ENCODE peak calls at places on chromosomes 16 and 17, in six cellular contexts. P, V, W, E, T and C are unnamed samples.

GRCh38 chr16:73204359-73205152 is 156.6 kb upstream of the ZFHX3 start:
- DNase-seq in P (no peak), V (no peak), W (no peak), E (no peak), T (no peak), C (no peak)

GRCh38 chr16:5508371-5508770 is 410.8 kb upstream of the EEF2KMT start:
- DNase-seq in P (no peak), V (no peak), W (peak; percentile 14), E (no peak), T (no peak), C (no peak)

GRCh38 chr16:53561101-53561888 is 58.3 kb upstream of the AKTIP start:
- DNase-seq in P (no peak), V (no peak), W (no peak), E (no peak), T (no peak), C (no peak)

GRCh38 chr17:72751746-72752145 is 340.7 kb downstream of the SLC39A11 start:
- DNase-seq in P (no peak), V (no peak), W (no peak), E (no peak), T (no peak), C (no peak)

GRCh38 chr17:37450090-37450489 is 39.6 kb upstream of the DUSP14 start:
- DNase-seq in P (no peak), V (no peak), W (no peak), E (no peak), T (no peak), C (peak; percentile 18)

GRCh38 chr17:73986641-73987177 is 216.8 kb upstream of the RPL38 start:
- DNase-seq in P (no peak), V (no peak), W (no peak), E (no peak), T (no peak), C (no peak)

GRCh38 chr16:59060212-59060611 is 326.1 kb upstream of the GOT2 start:
- DNase-seq in P (no peak), V (no peak), W (no peak), E (no peak), T (no peak), C (peak; percentile 84)

GRCh38 chr17:1939979-1940809 is 84.9 kb downstream of the RTN4RL1 start:
- DNase-seq in P (no peak), V (peak; percentile 64), W (no peak), E (no peak), T (no peak), C (no peak)

GRCh38 chr17:49580055-49580721 is 4.5 kb downstream of the NXPH3 start:
- DNase-seq in P (no peak), V (peak; percentile 15), W (no peak), E (no peak), T (no peak), C (no peak)

GRCh38 chr16:48619547-48619946 is 9.6 kb upstream of the N4BP1 start:
- DNase-seq in P (no peak), V (no peak), W (no peak), E (no peak), T (no peak), C (no peak)

GRCh38 chr16:76535-77272 is 1.3 kb upstream of the MPG start:
- DNase-seq in P (peak; percentile 48), V (no peak), W (peak; percentile 87), E (no peak), T (peak; percentile 66), C (peak; percentile 95)
- TF ChIP-seq SMC3 in P (no peak), V (no peak), W (no peak), E (no peak), T (no peak), C (no peak)

DNA sequence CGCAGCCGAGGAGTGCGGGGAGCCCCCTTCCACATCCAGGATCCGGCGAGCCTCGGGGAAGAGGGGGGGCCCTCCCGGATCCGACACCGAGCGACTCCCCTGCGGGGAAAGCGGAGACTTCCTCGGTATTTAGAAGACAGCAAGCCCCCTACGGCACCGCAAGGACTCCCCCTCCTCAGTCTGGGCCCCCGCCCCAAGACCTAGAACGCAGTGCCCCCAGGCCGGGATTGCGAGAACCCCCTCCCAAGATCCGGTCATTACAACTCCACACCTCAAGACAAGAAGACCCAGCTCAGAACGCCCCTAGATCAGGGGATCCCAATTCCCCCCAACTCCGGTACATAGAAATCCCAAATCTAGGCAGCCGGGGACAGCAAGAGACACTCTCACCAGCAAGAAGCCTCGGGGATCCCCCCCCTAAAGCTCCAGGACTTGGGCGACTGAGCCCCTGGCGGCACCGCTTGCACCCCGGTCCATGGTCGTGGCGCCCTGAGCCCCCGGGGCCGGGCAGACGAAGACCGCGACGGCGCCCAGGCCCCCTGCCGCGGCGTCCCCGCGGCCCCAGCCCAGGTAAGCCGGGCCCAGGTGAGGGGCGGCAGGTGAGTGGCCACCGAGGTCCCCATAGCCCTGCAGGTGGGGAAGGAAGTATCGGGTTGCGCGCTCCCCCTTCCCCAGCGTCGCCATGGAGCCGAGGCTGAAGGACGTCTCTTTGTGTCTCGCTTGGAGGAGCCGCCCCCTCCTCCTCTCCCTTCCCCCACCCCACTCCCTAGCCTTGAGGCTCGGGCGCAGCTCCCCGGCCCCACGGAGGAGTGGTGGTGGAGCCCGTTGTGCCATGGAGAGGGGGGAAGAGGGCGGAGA is 635 bp downstream of the SBK1 start:
- DNase-seq in P (no peak), V (peak; percentile 74), W (no peak), E (no peak), T (no peak), C (no peak)
- H3K27ac ChIP-seq in P (peak overlapping the region; percentile 82), V (peak overlapping the region; percentile 81), W (no peak overlapping the region), E (no peak overlapping the region), T (no peak overlapping the region), C (no peak overlapping the region)

DNA sequence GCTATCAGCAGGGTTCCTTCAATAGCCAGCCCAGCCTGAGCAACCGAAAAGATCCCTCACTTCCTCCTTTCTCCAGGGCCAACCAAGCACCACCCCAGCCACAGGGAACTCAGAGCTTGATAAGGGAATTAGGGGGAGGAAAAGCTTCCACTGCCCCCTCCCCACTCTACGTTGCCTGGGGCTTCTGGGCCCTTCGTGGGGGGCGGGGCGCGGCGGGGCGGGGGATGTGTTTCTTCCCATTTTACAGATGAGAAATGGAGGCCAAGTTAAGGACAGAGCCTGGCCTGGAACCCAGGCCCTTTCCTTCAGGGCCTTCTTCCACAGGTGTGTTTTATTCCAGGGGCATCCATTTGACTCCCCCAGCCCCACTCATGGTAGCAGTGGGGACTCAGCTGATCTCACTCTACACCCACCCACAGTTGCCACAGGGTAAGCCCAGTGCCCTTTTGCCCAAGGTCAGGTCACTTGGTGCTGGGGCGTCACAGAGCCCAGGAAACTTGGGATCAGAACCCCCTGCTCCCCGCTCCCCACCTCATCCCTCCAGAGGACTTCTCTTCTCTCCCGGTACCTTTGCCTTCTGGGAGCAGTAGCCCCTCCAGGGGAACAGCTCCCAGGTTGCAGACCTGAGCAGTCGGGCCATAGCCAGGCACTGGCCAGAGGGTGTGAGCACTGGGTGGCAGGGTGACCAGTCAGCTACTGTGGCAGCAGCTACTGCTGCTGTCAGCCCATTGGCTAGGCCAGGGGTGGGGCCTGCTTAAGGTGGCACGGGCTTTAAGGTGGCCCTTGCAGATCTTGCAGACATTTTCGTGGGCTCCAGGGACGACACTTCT is at the start of gene LDHD:
- DNase-seq in P (peak; percentile 86), V (peak; percentile 71), W (peak; percentile 79), E (no peak), T (peak; percentile 86), C (no peak)
- H3K4me2 ChIP-seq in P (peak within 1 kb of the TSS; percentile 83), V (peak within 1 kb of the TSS; percentile 41), W (peak within 1 kb of the TSS; percentile 32), E (no peak within 1 kb of the TSS), T (peak within 1 kb of the TSS; percentile 79), C (peak within 1 kb of the TSS; percentile 48)

DNA sequence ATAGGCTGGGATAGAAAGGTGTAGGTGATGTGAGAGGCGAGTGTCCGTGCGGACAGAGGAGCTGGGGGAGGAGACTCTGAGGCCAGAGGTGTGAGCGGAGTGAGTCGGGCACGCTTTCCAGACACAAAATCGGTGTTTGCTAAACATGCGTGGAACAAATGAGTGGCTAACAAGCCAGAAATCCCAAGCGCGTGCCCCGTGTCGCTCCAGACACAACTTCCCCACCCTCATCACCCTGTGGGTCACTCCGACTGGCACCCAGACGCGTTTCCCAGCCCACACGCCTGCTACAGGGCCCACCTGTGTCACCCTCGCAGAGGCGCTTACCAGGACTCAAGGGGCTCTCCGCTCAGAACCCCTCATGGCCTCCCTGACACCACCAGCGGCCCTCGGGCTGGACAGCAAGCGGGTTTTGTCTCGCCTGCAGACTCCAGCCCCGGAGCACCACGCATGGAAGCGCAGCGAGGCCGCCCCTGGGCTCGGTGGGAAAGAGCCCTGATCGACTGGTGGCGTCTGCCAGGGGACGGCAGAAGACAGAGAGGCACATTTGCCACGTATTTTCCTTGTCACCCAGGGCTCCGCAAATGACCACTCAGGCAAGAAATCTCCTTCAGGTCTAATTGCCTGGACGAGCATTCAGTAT is 6.0 kb upstream of the RPH3AL start:
- DNase-seq in P (no peak), V (no peak), W (no peak), E (no peak), T (no peak), C (no peak)
- TF ChIP-seq SMC3 in P (no peak), V (no peak), W (no peak), E (no peak), T (no peak), C (no peak)